ENCODE peak calls at places on chromosome 14, in eight cellular contexts. D is IMR-90, C is tibial nerve, E is endothelial cell of umbilical vein, P is esophagus squamous epithelium, J is sigmoid colon, K is stomach, G is K562. O is an unnamed sample.

GRCh38 chr14:63993992-63994391 is 141.2 kb downstream of the SYNE2 start:
- DNase-seq in C (no peak), D (no peak), E (peak; percentile 16), G (no peak), J (no peak), K (no peak), P (no peak), O (no peak)

GRCh38 chr14:21313512-21313911 is 33.6 kb downstream of the RPGRIP1 start:
- DNase-seq in G (no peak), D (no peak), P (no peak), J (no peak), E (no peak), C (no peak), K (no peak), O (no peak)

GRCh38 chr14:96104469-96105057 is 65.4 kb downstream of the C14orf132 start:
- DNase-seq in D (peak; percentile 100), E (peak; percentile 61), J (peak; percentile 98), G (no peak), K (peak; percentile 71), P (no peak), C (peak; percentile 90), O (no peak)

GRCh38 chr14:81517798-81518398 is 15.8 kb downstream of the SEL1L start:
- DNase-seq in J (peak; percentile 90), C (no peak), G (no peak), P (no peak), E (no peak), K (no peak), D (peak; percentile 67), O (no peak)

GRCh38 chr14:64109821-64110554 is 184.2 kb downstream of the ESR2 start:
- DNase-seq in G (no peak), D (peak; percentile 49), C (no peak), E (no peak), K (no peak), P (no peak), J (no peak), O (no peak)

GRCh38 chr14:78405071-78405856 is 235.1 kb downstream of the NRXN3 start:
- DNase-seq in J (no peak), G (no peak), E (no peak), K (no peak), D (no peak), P (no peak), C (no peak), O (no peak)

GRCh38 chr14:61266436-61267220 is 14.5 kb downstream of the TMEM30B start:
- DNase-seq in J (no peak), C (no peak), D (no peak), K (no peak), E (no peak), G (no peak), P (no peak), O (no peak)

GRCh38 chr14:103361868-103362267 is 23.3 kb upstream of the MARK3 start:
- DNase-seq in E (peak; percentile 90), D (peak; percentile 99), G (no peak), P (no peak), C (no peak), K (no peak), J (peak; percentile 66), O (no peak)

GRCh38 chr14:105881021-105881930 is 354.9 kb downstream of the TMEM121 start:
- DNase-seq in E (no peak), D (no peak), K (peak; percentile 22), G (no peak), J (peak; percentile 45), P (no peak), C (peak; percentile 4), O (peak; percentile 66)

GRCh38 chr14:100592972-100593371 is 5.8 kb upstream of the BEGAIN start:
- DNase-seq in C (no peak), J (peak; percentile 40), D (no peak), G (no peak), P (no peak), K (no peak), E (no peak), O (peak; percentile 39)

GRCh38 chr14:85359505-85359904 is 170.4 kb upstream of the FLRT2 start:
- DNase-seq in G (no peak), C (no peak), E (peak; percentile 11), K (no peak), J (no peak), D (no peak), P (no peak), O (no peak)

GRCh38 chr14:38197761-38198345 is 9.9 kb upstream of the SSTR1 start:
- DNase-seq in P (no peak), E (no peak), D (peak; percentile 65), G (no peak), C (no peak), K (no peak), J (no peak), O (no peak)

GRCh38 chr14:61918998-61919397 is 156.8 kb downstream of the SNAPC1 start:
- DNase-seq in G (no peak), P (no peak), K (no peak), J (no peak), C (no peak), E (no peak), D (no peak), O (no peak)

GRCh38 chr14:92549096-92549852 is 35.7 kb downstream of the RIN3 start:
- DNase-seq in J (no peak), G (no peak), D (no peak), K (no peak), C (no peak), E (no peak), P (no peak), O (no peak)

GRCh38 chr14:95313707-95314106 is 6.0 kb downstream of the CLMN start:
- DNase-seq in C (peak; percentile 47), E (no peak), G (no peak), J (peak; percentile 92), P (peak; percentile 12), D (peak; percentile 34), K (peak; percentile 61), O (no peak)

GRCh38 chr14:94047581-94047980 is 21.4 kb downstream of the OTUB2 start:
- DNase-seq in K (no peak), D (no peak), C (no peak), E (no peak), J (peak; percentile 10), G (no peak), P (no peak), O (peak; percentile 15)

GRCh38 chr14:28704153-28704552 is 62.4 kb upstream of the FOXG1 start:
- DNase-seq in D (no peak), E (no peak), P (no peak), G (no peak), K (no peak), J (no peak), C (no peak), O (no peak)

GRCh38 chr14:23121401-23121800 is 2.3 kb upstream of the CEBPE start:
- DNase-seq in P (no peak), G (no peak), D (peak; percentile 57), K (peak; percentile 48), C (no peak), J (peak; percentile 80), E (peak; percentile 77), O (peak; percentile 82)

GRCh38 chr14:23122086-23122485 is 3.0 kb upstream of the CEBPE start:
- DNase-seq in G (no peak), K (no peak), C (no peak), J (peak; percentile 55), P (no peak), D (no peak), E (no peak), O (peak; percentile 40)

GRCh38 chr14:23119362-23120327 is 590 bp upstream of the CEBPE start:
- DNase-seq in C (no peak), D (no peak), E (no peak), P (no peak), J (peak; percentile 55), K (no peak), G (no peak), O (peak; percentile 85)

GRCh38 chr14:23118506-23119361 is at the start of gene CEBPE:
- DNase-seq in G (no peak), C (no peak), K (no peak), J (peak; percentile 64), P (no peak), D (no peak), E (no peak), O (peak; percentile 79)

GRCh38 chr14:23120405-23121251 is 1.6 kb upstream of the CEBPE start:
- DNase-seq in D (peak; percentile 82), G (peak; percentile 88), C (peak; percentile 81), J (peak; percentile 96), K (peak; percentile 93), E (peak; percentile 89), P (peak; percentile 41), O (peak; percentile 95)
- TF ChIP-seq CTCF in D (peak; percentile 100), G (peak; percentile 100), C (peak; percentile 99), J (peak; percentile 100), K (peak; percentile 100), E (peak; percentile 100), P (peak; percentile 100), O (peak; percentile 99)

GRCh38 chr14:58969951-58970751 is 218.3 kb upstream of the DAAM1 start:
- DNase-seq in D (peak; percentile 64), G (no peak), P (no peak), J (no peak), C (no peak), K (no peak), E (no peak), O (no peak)
- H3K4me3 ChIP-seq in D (no peak overlapping the region), G (no peak overlapping the region), P (no peak overlapping the region), J (no peak overlapping the region), C (no peak overlapping the region), K (no peak overlapping the region), E (no peak overlapping the region), O (no peak overlapping the region)

DNA sequence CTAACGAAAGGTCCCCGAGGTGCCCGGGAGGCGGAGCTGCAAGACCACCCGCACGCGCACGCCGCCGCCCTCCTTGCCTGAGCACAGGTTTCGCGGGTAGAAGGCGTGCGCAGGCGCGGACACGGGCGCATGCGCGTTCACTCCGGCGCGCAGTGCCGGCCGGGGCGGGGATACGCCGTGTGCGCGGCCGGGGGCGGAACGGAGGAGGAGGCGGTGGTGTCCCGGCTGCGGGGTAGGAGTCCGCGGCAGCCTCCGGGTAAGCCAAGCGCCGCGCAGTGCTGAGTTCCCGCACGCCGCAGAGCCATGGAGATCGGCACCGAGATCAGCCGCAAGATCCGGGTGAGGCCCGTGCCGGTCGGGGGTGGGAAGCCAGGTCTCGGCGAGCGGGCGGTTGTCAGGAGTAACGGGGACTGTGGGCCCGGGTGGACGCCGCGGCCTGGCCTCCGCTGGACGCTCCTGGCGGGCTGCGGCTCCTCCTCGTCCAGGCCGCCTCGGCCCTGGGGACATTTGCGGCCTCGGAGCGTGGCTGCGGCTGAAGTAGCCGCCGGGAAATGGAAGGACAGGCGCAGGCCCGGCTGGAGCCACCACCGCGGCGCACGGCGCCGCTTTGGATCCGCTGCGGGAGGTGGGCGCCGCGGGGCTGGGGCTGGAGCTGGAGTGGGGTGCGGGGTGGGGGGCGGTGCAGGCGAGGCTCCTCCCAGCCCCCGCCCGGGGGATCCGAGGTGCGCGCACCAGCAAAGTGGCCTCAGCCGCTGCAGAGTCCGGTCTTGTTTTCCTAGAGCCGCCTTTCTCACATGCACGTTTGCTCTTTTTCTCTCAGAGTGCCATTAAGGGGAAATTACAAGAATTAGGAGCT is at the start of gene ZC3H14:
- DNase-seq in J (peak; percentile 90), D (peak; percentile 80), G (peak; percentile 87), C (peak; percentile 59), K (peak; percentile 84), P (peak; percentile 4), E (peak; percentile 93), O (peak; percentile 95)
- TF ChIP-seq POLR2A in J (peak; percentile 71), D (peak; percentile 61), G (peak; percentile 82), C (no peak), K (no peak), P (peak; percentile 63), E (peak; percentile 83), O (no peak)

DNA sequence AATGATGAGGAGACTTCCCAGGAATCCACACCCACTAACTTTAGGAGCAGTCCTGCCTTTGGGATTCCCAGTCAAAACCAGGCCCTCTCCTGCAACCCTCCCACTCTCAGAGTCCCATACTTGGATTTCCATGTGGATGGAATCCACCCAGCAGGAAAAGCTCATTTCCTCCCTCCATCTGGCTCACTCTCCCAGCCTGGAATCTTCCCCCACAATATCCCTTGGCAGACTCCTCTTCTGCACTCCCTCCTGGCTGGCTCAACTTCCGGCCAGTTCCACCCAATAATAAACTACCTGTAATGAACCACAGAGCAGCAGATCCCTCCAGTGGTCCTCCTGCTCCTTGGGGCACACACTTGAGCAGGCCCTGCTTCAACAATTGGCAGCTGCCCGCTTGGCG is 102.8 kb upstream of the EGLN3 start:
- DNase-seq in C (peak; percentile 21), J (peak; percentile 85), G (no peak), K (no peak), D (no peak), E (peak; percentile 53), P (no peak), O (no peak)
- TF ChIP-seq CTCF in C (no peak), J (no peak), G (no peak), K (no peak), D (no peak), E (no peak), P (no peak), O (no peak)

O was measured in spleen.